ENCODE peak calls at places on chromosomes 12 and 14, in six cellular contexts. G is IMR-90, H is neuronal stem cell, U is H9, I is mesenchymal stem cell, X is H1. D is an unnamed sample.

GRCh38 chr14:49512147-49512551 is 74.0 kb downstream of the RPS29 start:
- DNase-seq in G (peak), H (no peak), U (no peak), I (no peak), X (no peak), D (no peak)

GRCh38 chr14:96039633-96040311 is 610 bp downstream of the C14orf132 start:
- DNase-seq in G (peak), H (peak), U (peak), I (peak), X (no peak), D (peak)

GRCh38 chr12:1935700-1936378 is 17.4 kb upstream of the CACNA2D4 start:
- DNase-seq in G (no peak), H (no peak), U (peak), I (no peak), X (no peak), D (no peak)

GRCh38 chr14:78363008-78363407 is 192.8 kb downstream of the NRXN3 start:
- DNase-seq in G (no peak), H (no peak), U (no peak), I (no peak), X (no peak), D (no peak)

GRCh38 chr14:93343266-93343665 is 3.7 kb upstream of the COX8C start:
- DNase-seq in G (no peak), H (no peak), U (no peak), I (no peak), X (no peak), D (no peak)

GRCh38 chr12:63348544-63348943 is 197.5 kb upstream of the AVPR1A start:
- DNase-seq in G (no peak), H (no peak), U (no peak), I (no peak), X (no peak), D (no peak)

GRCh38 chr14:20415723-20416622 is 2.7 kb upstream of the TEP1 start:
- DNase-seq in G (peak), H (no peak), U (no peak), I (peak), X (no peak), D (peak)

GRCh38 chr12:6828671-6829531 is 694 bp downstream of the P3H3 start:
- DNase-seq in G (peak), H (no peak), U (peak), I (no peak), X (no peak), D (peak)

GRCh38 chr12:121170581-121171260 is 38.0 kb downstream of the P2RX7 start:
- DNase-seq in G (no peak), H (no peak), U (no peak), I (peak), X (no peak), D (no peak)

GRCh38 chr14:70555890-70556289 is 21.1 kb upstream of the ADAM20 start:
- DNase-seq in G (peak), H (no peak), U (peak), I (no peak), X (peak), D (no peak)

GRCh38 chr12:100058482-100059029 is 73.8 kb upstream of the ANKS1B start:
- DNase-seq in G (peak), H (no peak), U (no peak), I (peak), X (no peak), D (peak)

GRCh38 chr14:102848830-102849521 is 71.7 kb downstream of the TRAF3 start:
- DNase-seq in G (no peak), H (no peak), U (no peak), I (no peak), X (no peak), D (no peak)

GRCh38 chr12:118058881-118059644 is 1.9 kb downstream of the WSB2 start:
- DNase-seq in G (peak), H (no peak), U (no peak), I (no peak), X (no peak), D (no peak)

GRCh38 chr14:74425525-74426201 is 347 bp downstream of the SYNDIG1L start:
- DNase-seq in G (no peak), H (peak), U (peak), I (peak), X (no peak), D (peak)

GRCh38 chr14:64422753-64423152 is 34.6 kb downstream of the MTHFD1 start:
- DNase-seq in G (no peak), H (no peak), U (no peak), I (no peak), X (no peak), D (no peak)
- H3K23ac ChIP-seq in G (no peak), H (no peak), U (no peak), I (no peak), X (no peak), D (no peak)

GRCh38 chr14:87847216-87847615 is 145.8 kb downstream of the GALC start:
- DNase-seq in G (no peak), H (no peak), U (no peak), I (no peak), X (no peak), D (no peak)
- H3K23ac ChIP-seq in G (no peak), H (no peak), U (no peak), I (no peak), X (no peak), D (no peak)

GRCh38 chr12:5785601-5786000 is 159.5 kb downstream of the ANO2 start:
- DNase-seq in G (no peak), H (no peak), U (peak), I (no peak), X (no peak), D (no peak)

GRCh38 chr12:5783274-5783920 is 161.7 kb downstream of the ANO2 start:
- DNase-seq in G (no peak), H (no peak), U (peak), I (no peak), X (no peak), D (no peak)

GRCh38 chr12:5784626-5785130 is 160.4 kb downstream of the ANO2 start:
- DNase-seq in G (no peak), H (no peak), U (peak), I (peak), X (no peak), D (no peak)

GRCh38 chr12:5789469-5789968 is 155.5 kb downstream of the ANO2 start:
- DNase-seq in G (no peak), H (no peak), U (no peak), I (peak), X (no peak), D (no peak)

DNA sequence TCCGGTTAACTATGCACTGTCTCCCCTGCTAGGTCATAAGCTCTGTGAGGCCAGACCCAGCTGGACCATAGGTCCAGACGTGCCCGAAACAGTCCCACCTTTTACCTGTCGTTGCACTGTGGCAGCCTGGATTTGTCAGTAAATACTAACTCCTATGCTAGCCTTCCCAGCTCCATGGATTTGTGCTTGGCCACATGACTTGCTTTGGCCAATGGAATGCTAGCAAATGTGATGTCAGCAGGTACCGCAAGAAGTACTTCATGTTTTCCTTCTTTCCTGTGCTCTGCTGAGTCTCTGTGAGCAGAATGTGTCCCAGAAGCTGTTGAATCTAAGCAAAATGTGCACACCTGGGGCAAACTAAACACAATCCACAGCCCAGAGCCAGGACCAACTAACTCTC is 157.2 kb downstream of the ANO2 start:
- DNase-seq in G (no peak), H (no peak), U (no peak), I (no peak), X (no peak), D (no peak)
- H3K23ac ChIP-seq in G (no peak), H (no peak), U (no peak), I (no peak), X (no peak), D (no peak)

GRCh38 chr12:20443216-20443615 is 74.9 kb downstream of the PDE3A start:
- DNase-seq in G (no peak), H (no peak), U (no peak), I (no peak), X (no peak), D (no peak)

GRCh38 chr12:20446836-20447235 is 78.5 kb downstream of the PDE3A start:
- DNase-seq in G (no peak), H (no peak), U (no peak), I (no peak), X (no peak), D (peak)

GRCh38 chr12:20443792-20444191 is 75.5 kb downstream of the PDE3A start:
- DNase-seq in G (no peak), H (no peak), U (no peak), I (no peak), X (no peak), D (no peak)

GRCh38 chr12:20445693-20446092 is 77.4 kb downstream of the PDE3A start:
- DNase-seq in G (peak), H (no peak), U (no peak), I (peak), X (no peak), D (no peak)

DNA sequence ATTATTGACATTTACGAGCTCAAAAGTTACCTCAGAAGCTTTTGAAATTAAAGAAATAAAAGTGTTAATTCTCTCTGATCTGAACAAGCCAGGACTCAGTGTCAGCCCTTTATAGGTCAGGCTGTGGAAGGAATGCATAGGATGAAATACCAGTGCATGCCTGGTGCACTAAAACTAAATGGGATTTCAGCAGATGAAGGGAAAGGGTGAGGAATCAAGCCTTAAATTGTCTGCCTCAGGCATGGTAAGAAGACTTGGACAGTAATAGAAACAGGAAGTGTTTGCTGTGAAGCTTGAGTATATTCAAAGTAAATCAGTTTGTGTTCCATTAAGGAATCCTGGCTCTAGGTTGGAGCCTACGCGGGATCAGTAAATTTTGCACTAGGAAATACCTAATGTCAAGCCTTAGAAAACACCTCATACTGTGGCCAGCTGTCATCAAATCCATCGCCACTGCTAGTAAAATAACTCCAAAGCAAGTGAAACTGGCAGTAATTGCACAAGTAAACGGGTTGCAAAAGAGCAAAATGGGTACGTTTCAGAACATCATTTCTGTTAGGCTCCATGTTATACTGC is 76.3 kb downstream of the PDE3A start:
- DNase-seq in G (no peak), H (no peak), U (no peak), I (no peak), X (no peak), D (peak)
- H3K23ac ChIP-seq in G (no peak), H (no peak), U (no peak), I (no peak), X (no peak), D (no peak)

GRCh38 chr12:9707864-9708808 is 24.8 kb downstream of the CLECL1 start:
- DNase-seq in G (peak), H (peak), U (peak), I (peak), X (no peak), D (peak)
- H3K23ac ChIP-seq in G (no peak), H (no peak), U (no peak), I (no peak), X (no peak), D (no peak)

DNA sequence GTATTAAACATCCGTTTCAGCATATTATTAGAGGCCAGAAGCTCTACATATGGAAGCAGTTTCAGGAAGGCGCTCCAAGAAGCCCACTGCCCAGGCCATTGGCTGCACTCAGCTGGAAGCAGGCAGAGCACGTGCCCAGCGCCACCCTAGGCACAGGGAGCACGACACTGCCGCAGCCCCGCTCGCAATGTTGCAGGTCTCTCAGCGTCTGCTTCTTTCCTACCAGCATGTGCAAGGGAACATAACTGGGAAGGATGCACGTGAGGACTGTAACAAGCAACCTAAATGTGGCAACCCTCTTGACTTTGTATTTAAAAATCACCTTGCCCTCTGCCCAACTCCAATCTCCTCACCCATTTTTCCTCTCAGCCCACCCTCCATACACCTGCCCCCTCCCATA is 3.5 kb downstream of the TMEM132D start:
- DNase-seq in G (no peak), H (no peak), U (peak), I (no peak), X (no peak), D (no peak)
- H3K23ac ChIP-seq in G (no peak), H (no peak), U (no peak), I (no peak), X (no peak), D (no peak)

GRCh38 chr14:64509036-64509435 is 4.5 kb downstream of the ZBTB1 start:
- DNase-seq in G (no peak), H (no peak), U (peak), I (no peak), X (peak), D (peak)

GRCh38 chr14:64507376-64508156 is 3.0 kb downstream of the ZBTB1 start:
- DNase-seq in G (peak), H (no peak), U (no peak), I (peak), X (no peak), D (peak)

GRCh38 chr14:64510825-64511679 is 6.5 kb downstream of the ZBTB1 start:
- DNase-seq in G (peak), H (peak), U (peak), I (peak), X (no peak), D (peak)

GRCh38 chr14:64508215-64508776 is 3.7 kb downstream of the ZBTB1 start:
- DNase-seq in G (no peak), H (no peak), U (no peak), I (no peak), X (no peak), D (no peak)

GRCh38 chr14:64510127-64510808 is 5.7 kb downstream of the ZBTB1 start:
- DNase-seq in G (no peak), H (no peak), U (no peak), I (no peak), X (no peak), D (peak)
- H3K23ac ChIP-seq in G (peak), H (no peak), U (no peak), I (no peak), X (no peak), D (no peak)

GRCh38 chr14:104787736-104788532 is 7.6 kb downstream of the AKT1 start:
- DNase-seq in G (no peak), H (no peak), U (no peak), I (no peak), X (no peak), D (no peak)
- H3K23ac ChIP-seq in G (no peak), H (no peak), U (no peak), I (no peak), X (no peak), D (no peak)